ENCODE peak calls at places on chromosome 16, in six cellular contexts. L is activated T-helper 1 cell treated with anti-CD3 and anti-CD28 coated beads, Interleukin-2, amount 50 U/mL, for 16 hours; S is activated B cell treated with CpG ODN at 0.5 μM for 24 hours; I is C1 segment of cervical spinal cord; A is Peyer's patch; Z is A549. T is an unnamed sample.

GRCh38 chr16:53480394-53480793 is 22.6 kb downstream of the AKTIP start:
- DNase-seq in I (no peak), Z (no peak), S (no peak), L (no peak), A (no peak), T (no peak)

GRCh38 chr16:89159174-89159849 is 12.2 kb upstream of the CDH15 start:
- DNase-seq in L (no peak), Z (no peak), S (no peak), A (no peak), I (no peak), T (no peak)

GRCh38 chr16:12764813-12765212 is 38.9 kb downstream of the CPPED1 start:
- DNase-seq in L (no peak), I (no peak), S (no peak), Z (no peak), A (no peak), T (no peak)

GRCh38 chr16:70482624-70483023 is 28.2 kb downstream of the FCSK start:
- DNase-seq in L (no peak), Z (no peak), S (no peak), I (no peak), A (no peak), T (no peak)

GRCh38 chr16:78310990-78311561 is 211.6 kb downstream of the WWOX start:
- DNase-seq in I (no peak), A (no peak), S (no peak), Z (no peak), L (no peak), T (no peak)

GRCh38 chr16:30063893-30064745 is 1.4 kb upstream of the ALDOA start:
- DNase-seq in S (peak; percentile 56), I (peak; percentile 78), A (peak; percentile 88), L (peak; percentile 45), Z (peak; percentile 73), T (peak; percentile 88)

GRCh38 chr16:87033541-87034300 is 283.5 kb downstream of the C16orf95 start:
- DNase-seq in I (no peak), Z (no peak), L (no peak), A (no peak), S (no peak), T (no peak)

GRCh38 chr16:57875347-57875746 is 73.1 kb upstream of the KIFC3 start:
- DNase-seq in L (no peak), S (no peak), Z (no peak), A (no peak), I (no peak), T (no peak)

GRCh38 chr16:51383909-51384308 is 232.8 kb upstream of the SALL1 start:
- DNase-seq in Z (no peak), S (no peak), I (no peak), L (no peak), A (no peak), T (no peak)

GRCh38 chr16:11391576-11391975 is 46.3 kb downstream of the RMI2 start:
- DNase-seq in Z (no peak), I (no peak), L (no peak), S (no peak), A (no peak), T (peak; percentile 92)

GRCh38 chr16:85983606-85984005 is 84.6 kb downstream of the IRF8 start:
- DNase-seq in I (no peak), Z (no peak), S (peak; percentile 22), L (no peak), A (no peak), T (no peak)

GRCh38 chr16:4416200-4417032 is at the start of gene CORO7:
- DNase-seq in I (peak; percentile 89), L (peak; percentile 99), S (peak; percentile 99), Z (peak; percentile 93), A (peak; percentile 99), T (peak; percentile 99)

GRCh38 chr16:68668266-68668665 is 23.2 kb downstream of the CDH3 start:
- DNase-seq in Z (no peak), A (no peak), I (no peak), L (no peak), S (no peak), T (no peak)

GRCh38 chr16:65083181-65083845 is 38.5 kb downstream of the CDH11 start:
- DNase-seq in A (no peak), L (no peak), S (no peak), Z (no peak), I (no peak), T (no peak)

T was measured in upper lobe of right lung.